ENCODE peak calls at places on chromosomes 16 and 17, in six cellular contexts. V, M, U, R, Q and L are unnamed samples.

GRCh38 chr16:12231666-12232065 is 255.1 kb downstream of the SNX29 start:
- DNase-seq in V (no peak), M (no peak), U (no peak), R (no peak), Q (peak), L (peak)

GRCh38 chr17:70127221-70127873 is 42.0 kb upstream of the KCNJ2 start:
- DNase-seq in V (peak), M (no peak), U (no peak), R (no peak), Q (no peak), L (no peak)

GRCh38 chr17:78667741-78668640 is 90.8 kb upstream of the DNAH17 start:
- DNase-seq in V (no peak), M (no peak), U (no peak), R (no peak), Q (no peak), L (no peak)

GRCh38 chr17:77847211-77848085 is 111.1 kb upstream of the TNRC6C start:
- DNase-seq in V (no peak), M (no peak), U (no peak), R (no peak), Q (no peak), L (no peak)

GRCh38 chr17:61440697-61441096 is 11.5 kb upstream of the TBX4 start:
- DNase-seq in V (no peak), M (no peak), U (no peak), R (no peak), Q (no peak), L (no peak)

GRCh38 chr16:23013484-23013883 is 135.8 kb downstream of the USP31 start:
- DNase-seq in V (peak), M (no peak), U (peak), R (no peak), Q (no peak), L (peak)

GRCh38 chr17:2903193-2903974 is 107.1 kb downstream of the RAP1GAP2 start:
- DNase-seq in V (no peak), M (peak), U (no peak), R (no peak), Q (no peak), L (no peak)

GRCh38 chr17:64118452-64118979 is 11.4 kb downstream of the ERN1 start:
- DNase-seq in V (no peak), M (peak), U (no peak), R (no peak), Q (no peak), L (no peak)

GRCh38 chr17:19771971-19772630 is 24.0 kb upstream of the ALDH3A1 start:
- DNase-seq in V (no peak), M (no peak), U (no peak), R (no peak), Q (no peak), L (no peak)

GRCh38 chr16:83176802-83177201 is 550.0 kb downstream of the CDH13 start:
- DNase-seq in V (no peak), M (no peak), U (no peak), R (no peak), Q (no peak), L (no peak)

GRCh38 chr17:74919440-74920305 is 3.4 kb downstream of the USH1G start:
- DNase-seq in V (peak), M (peak), U (peak), R (no peak), Q (no peak), L (no peak)

GRCh38 chr16:48003226-48003907 is 152.4 kb downstream of the ABCC12 start:
- DNase-seq in V (peak), M (peak), U (peak), R (peak), Q (no peak), L (no peak)

GRCh38 chr17:42407289-42407836 is 15.7 kb downstream of the CAVIN1 start:
- DNase-seq in V (peak), M (peak), U (peak), R (no peak), Q (no peak), L (peak)

GRCh38 chr16:87790278-87791023 is 24.7 kb upstream of the KLHDC4 start:
- DNase-seq in V (no peak), M (no peak), U (no peak), R (no peak), Q (no peak), L (peak)

GRCh38 chr17:6528557-6528956 is 27.8 kb downstream of the PITPNM3 start:
- DNase-seq in V (no peak), M (peak), U (no peak), R (no peak), Q (no peak), L (no peak)

GRCh38 chr16:3012828-3013420 is at the start of gene CLDN9:
- DNase-seq in V (peak), M (peak), U (peak), R (no peak), Q (no peak), L (no peak)

GRCh38 chr16:3038256-3038655 is 1.5 kb upstream of the BICDL2 start:
- DNase-seq in V (peak), M (peak), U (peak), R (no peak), Q (no peak), L (no peak)

GRCh38 chr17:32910769-32911168 is 17.2 kb upstream of the TMEM98 start:
- DNase-seq in V (no peak), M (no peak), U (no peak), R (no peak), Q (no peak), L (no peak)

GRCh38 chr17:76480676-76481075 is 13.3 kb downstream of the AANAT start:
- DNase-seq in V (no peak), M (no peak), U (no peak), R (peak), Q (no peak), L (no peak)

GRCh38 chr16:86634290-86634689 is 55.9 kb downstream of the FOXL1 start:
- DNase-seq in V (peak), M (no peak), U (no peak), R (no peak), Q (peak), L (peak)

GRCh38 chr17:47733047-47733413 is at the start of gene TBX21:
- DNase-seq in V (peak), M (peak), U (peak), R (peak), Q (peak), L (no peak)

GRCh38 chr17:6787081-6787693 is 11.2 kb downstream of the FBXO39 start:
- DNase-seq in V (no peak), M (no peak), U (no peak), R (no peak), Q (no peak), L (no peak)

GRCh38 chr16:84156342-84156784 is 11.3 kb downstream of the DNAAF1 start:
- DNase-seq in V (no peak), M (no peak), U (no peak), R (no peak), Q (peak), L (no peak)

GRCh38 chr17:68686108-68686988 is 85.2 kb upstream of the FAM20A start:
- DNase-seq in V (no peak), M (no peak), U (no peak), R (no peak), Q (no peak), L (no peak)

GRCh38 chr16:89706446-89707260 is 5.1 kb upstream of the SPATA2L start:
- DNase-seq in V (no peak), M (no peak), U (no peak), R (no peak), Q (no peak), L (no peak)

DNA sequence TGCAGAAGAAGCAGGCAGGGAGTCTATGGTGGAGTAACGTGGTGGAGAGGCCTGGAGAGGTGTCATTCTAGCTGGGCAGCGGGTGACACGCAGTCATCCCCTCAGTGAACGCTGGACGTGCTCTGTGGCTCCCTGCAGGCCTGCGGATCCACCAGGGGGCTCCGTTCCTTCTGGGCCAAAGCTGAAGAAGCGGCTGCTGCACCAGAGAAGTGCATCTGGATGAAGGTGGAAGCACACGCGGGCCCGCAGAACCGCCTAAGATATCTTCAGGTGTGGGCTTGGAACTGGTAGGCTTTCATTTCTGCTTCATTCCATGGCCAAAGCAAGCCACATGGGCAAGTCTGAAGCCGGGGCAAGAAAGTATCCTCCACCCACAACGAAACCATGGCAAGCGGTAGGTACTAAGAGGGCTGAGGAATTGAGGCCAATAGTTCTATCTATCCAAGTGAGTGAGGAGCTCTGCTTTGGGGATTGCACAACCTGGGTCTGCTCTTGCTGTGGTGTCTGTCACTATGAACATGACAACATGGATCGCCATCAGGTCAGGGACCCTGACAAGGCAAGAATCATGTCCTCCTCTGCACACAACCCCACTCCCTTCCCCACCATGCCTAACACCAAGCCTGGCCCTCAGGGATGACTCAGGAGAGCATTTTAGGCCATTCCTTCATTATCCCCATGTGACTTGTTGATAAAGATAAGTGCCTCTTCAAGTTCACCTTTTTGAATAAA is 78.9 kb upstream of the FBXO47 start:
- DNase-seq in V (no peak), M (peak), U (peak), R (no peak), Q (no peak), L (no peak)
- H2BK120ac ChIP-seq in V (no peak), M (no peak), U (peak), R (peak), Q (no peak), L (peak)

GRCh38 chr16:30394603-30395154 is 541 bp upstream of the ZNF48 start:
- DNase-seq in V (peak), M (no peak), U (no peak), R (peak), Q (peak), L (peak)
- H2AK5ac ChIP-seq in V (peak), M (no peak), U (peak), R (no peak), Q (peak), L (peak)

DNA sequence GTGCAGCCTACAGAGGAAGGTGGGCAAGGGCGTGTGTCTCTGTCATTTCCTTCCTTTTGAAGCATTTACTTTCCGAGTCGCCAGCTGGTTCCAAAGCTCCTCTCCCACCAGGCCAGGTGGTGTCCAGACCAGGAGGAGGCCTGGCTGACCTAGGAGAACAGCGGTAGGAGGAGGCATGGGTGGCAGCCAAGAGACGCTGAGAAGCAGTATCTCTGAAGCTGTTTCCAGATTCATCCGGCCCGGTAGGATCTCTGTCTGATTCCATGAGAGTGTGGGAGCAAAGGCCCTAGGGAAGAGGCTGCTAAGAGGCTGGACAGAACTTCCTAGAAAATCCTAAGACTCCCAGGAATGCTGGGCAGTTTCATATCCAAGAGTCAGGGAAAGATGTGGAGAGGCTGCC is 20.3 kb downstream of the MEOX1 start:
- DNase-seq in V (no peak), M (no peak), U (no peak), R (no peak), Q (no peak), L (no peak)
- H2BK120ac ChIP-seq in V (no peak), M (no peak), U (no peak), R (no peak), Q (no peak), L (no peak)

GRCh38 chr16:77435240-77435819 is 496 bp upstream of the ADAMTS18 start:
- DNase-seq in V (peak), M (no peak), U (peak), R (peak), Q (no peak), L (no peak)

GRCh38 chr16:77434365-77435239 is at the start of gene ADAMTS18:
- DNase-seq in V (peak), M (peak), U (peak), R (peak), Q (no peak), L (no peak)

GRCh38 chr16:77432264-77432663 is 2.6 kb downstream of the ADAMTS18 start:
- DNase-seq in V (no peak), M (no peak), U (no peak), R (no peak), Q (no peak), L (no peak)

GRCh38 chr16:77433146-77433545 is 1.7 kb downstream of the ADAMTS18 start:
- DNase-seq in V (no peak), M (no peak), U (no peak), R (no peak), Q (no peak), L (no peak)

GRCh38 chr16:77434022-77434364 is 841 bp downstream of the ADAMTS18 start:
- DNase-seq in V (no peak), M (no peak), U (no peak), R (no peak), Q (no peak), L (no peak)
- H2AK5ac ChIP-seq in V (no peak), M (no peak), U (no peak), R (no peak), Q (no peak), L (no peak)

DNA sequence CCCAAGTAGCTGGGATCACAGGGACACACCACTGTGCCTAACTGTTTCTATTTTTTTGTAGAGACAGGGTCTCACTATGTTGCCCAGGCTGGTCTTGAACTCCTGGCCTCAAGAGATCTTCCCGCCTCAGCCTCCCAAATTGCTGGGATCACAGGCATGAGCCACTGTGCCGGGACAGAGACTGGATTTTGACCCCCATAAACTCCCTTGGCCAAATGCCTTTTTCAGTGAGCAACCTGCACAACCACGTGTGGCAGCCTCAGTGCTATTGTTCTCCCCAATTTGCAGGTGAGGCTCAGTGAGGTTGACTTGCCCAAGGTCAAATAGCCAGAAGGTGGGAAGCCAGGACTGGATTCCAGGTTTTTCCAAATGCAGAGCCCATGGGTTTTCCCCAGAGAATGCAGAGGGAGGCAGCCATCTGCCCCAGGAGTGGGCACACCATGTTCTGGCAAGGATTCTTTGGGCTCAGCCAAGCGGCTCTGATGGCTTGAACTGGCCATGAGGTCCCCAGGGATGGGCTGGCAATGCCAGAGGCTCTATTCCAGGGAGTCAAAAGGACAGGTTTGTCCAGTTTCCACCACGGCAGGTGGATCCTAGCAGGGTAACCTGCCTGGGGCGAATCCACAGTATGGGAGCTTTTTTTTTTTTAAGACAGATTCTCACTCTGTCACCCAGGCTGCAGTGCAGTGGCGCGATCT is 1.8 kb downstream of the IL27 start:
- DNase-seq in V (no peak), M (no peak), U (no peak), R (no peak), Q (no peak), L (no peak)
- H2BK120ac ChIP-seq in V (no peak), M (no peak), U (no peak), R (no peak), Q (no peak), L (no peak)

DNA sequence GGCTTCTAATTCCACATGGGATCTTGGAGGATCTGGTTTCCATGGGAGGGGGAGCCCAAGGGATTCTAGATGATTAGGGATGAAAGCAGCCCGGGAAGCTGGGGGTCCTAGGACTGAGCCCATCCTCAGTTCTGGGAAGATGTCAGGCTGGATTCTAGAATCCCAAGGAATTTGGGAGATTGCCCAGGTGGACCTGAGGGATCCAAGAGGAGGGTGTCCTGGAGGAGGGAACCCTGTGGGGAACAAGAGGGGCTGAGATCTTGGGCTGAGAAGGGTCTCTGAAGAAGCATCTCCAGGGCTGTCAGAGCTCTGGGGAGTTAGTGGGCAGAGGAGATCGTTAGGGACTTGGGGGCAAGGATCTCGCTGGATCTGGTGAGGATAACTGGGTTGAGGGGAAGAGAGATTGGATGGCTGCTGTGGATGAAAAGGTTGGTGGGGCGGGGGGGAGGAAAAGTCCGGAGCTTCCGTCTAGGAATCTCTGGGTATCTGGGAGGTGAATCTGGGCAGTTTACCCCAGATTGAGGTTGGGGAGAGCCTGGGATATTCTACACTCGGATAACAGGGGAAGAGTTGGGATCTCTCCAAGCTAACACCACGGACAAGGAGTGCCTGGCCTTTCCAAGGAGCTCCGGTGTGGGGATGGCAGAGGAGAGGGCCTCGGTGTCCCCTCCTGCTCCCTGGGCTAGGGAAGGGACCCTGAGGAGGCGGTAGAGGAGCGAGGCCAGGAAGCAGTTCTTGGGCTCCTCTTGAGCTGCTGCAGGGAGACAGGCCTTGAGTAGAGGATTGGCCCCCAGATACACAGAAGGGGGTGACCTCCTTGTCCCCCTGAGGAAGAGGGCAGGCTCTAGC is 1.6 kb downstream of the FBXL19 start:
- DNase-seq in V (no peak), M (no peak), U (no peak), R (no peak), Q (no peak), L (no peak)
- H2AK5ac ChIP-seq in V (no peak), M (no peak), U (no peak), R (no peak), Q (no peak), L (no peak)

DNA sequence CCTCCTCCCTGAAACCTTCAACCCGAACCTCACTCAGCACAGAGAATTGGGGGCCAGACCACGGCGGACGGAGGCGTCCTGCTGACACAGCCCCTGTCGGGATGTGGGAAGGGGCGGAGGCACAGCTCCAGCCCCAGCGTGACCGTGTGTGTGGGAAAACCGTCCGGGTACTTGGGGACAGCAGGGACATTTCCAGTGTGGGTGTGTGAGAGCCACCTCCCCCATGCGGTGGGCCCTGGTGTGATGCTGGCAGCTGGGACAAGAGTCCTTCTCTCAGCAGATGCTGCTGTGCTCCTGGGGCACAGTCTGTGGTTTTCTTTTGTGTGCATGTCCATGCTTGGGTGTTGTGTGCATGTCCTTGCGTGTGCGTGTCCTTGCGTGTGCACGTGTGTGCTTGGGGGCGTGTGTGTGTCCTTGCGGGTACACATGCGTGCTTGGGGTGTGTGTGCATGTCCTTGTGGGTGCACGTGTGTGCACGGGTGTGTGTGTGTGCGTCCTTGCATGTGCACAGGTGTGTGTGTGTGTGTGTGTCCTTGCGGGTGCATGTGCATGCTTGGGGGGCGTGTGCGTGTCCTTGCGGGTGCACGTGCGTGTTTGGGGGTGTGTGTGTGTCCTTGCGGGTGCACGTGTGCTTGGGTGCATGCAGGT is 16.9 kb downstream of the CENPX start:
- DNase-seq in V (no peak), M (no peak), U (no peak), R (no peak), Q (no peak), L (no peak)
- H2BK120ac ChIP-seq in V (no peak), M (no peak), U (no peak), R (no peak), Q (no peak), L (peak)

DNA sequence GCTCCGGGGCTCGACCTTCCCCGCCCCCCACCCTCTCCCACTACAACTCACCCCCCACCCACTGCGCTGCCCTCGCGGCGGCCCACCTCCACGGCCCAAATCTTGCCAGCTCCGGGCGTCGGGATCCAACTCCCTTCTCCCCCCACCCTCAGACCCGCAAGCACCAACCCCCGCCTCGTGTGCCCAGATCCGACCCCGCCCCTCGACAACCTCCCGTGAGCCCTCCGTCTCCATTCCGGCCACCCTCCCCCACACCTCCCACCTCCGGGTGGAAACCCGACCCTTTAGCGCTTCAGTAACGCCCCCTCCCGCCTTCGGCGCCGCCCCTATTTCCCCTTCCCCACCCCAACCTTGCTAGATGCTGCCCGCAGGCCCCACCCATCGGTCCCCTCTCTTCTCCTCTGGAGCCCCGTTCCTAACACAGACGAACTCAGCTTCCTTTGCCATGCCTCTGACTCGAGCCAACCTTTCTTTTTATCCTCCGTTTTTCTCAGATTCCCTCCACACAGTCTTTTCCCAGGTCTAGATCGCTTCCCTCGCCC is 717 bp downstream of the UBE2Z start:
- DNase-seq in V (peak), M (peak), U (peak), R (peak), Q (peak), L (peak)
- H2AK5ac ChIP-seq in V (no peak), M (no peak), U (no peak), R (peak), Q (no peak), L (peak)